ENCODE peak calls at places on chromosomes 4 and X, in four cellular contexts. J, B, A and R are unnamed samples.

GRCh38 chrX:115560978-115561604 is at the start of gene PLS3:
- DNase-seq in J (no peak), B (peak; percentile 89), A (no peak), R (peak; percentile 83)

GRCh38 chr4:93659629-93660028 is 168.9 kb upstream of the ATOH1 start:
- DNase-seq in J (no peak), B (no peak), A (no peak), R (peak; percentile 30)

GRCh38 chrX:101368800-101369199 is 17.2 kb downstream of the BTK start:
- DNase-seq in J (no peak), B (no peak), A (no peak), R (no peak)

GRCh38 chr4:61666248-61666647 is 466.1 kb downstream of the ADGRL3 start:
- DNase-seq in J (no peak), B (no peak), A (no peak), R (no peak)

GRCh38 chrX:53695901-53696300 is 9.4 kb upstream of the HUWE1 start:
- DNase-seq in J (no peak), B (no peak), A (no peak), R (no peak)

GRCh38 chr4:176778491-176778890 is 14.2 kb downstream of the VEGFC start:
- DNase-seq in J (no peak), B (no peak), A (no peak), R (peak; percentile 83)

GRCh38 chrX:24190500-24191156 is 41.1 kb downstream of the ZFX start:
- DNase-seq in J (no peak), B (no peak), A (no peak), R (peak; percentile 71)

GRCh38 chrX:120564925-120565324 is 4.2 kb upstream of the CUL4B start:
- DNase-seq in J (no peak), B (no peak), A (no peak), R (no peak)

GRCh38 chr4:10013722-10014121 is 7.6 kb downstream of the SLC2A9 start:
- DNase-seq in J (no peak), B (no peak), A (peak; percentile 69), R (no peak)

GRCh38 chr4:48315728-48316630 is 25.4 kb upstream of the SLAIN2 start:
- DNase-seq in J (no peak), B (peak; percentile 27), A (peak; percentile 44), R (peak; percentile 73)

GRCh38 chr4:139933541-139933940 is 220.4 kb downstream of the MAML3 start:
- DNase-seq in J (no peak), B (no peak), A (no peak), R (no peak)

GRCh38 chr4:134028411-134028810 is 173.2 kb downstream of the PABPC4L start:
- DNase-seq in J (no peak), B (no peak), A (no peak), R (no peak)

GRCh38 chrX:102979536-102979935 is 42.5 kb downstream of the RAB40AL start:
- DNase-seq in J (no peak), B (no peak), A (no peak), R (no peak)

DNA sequence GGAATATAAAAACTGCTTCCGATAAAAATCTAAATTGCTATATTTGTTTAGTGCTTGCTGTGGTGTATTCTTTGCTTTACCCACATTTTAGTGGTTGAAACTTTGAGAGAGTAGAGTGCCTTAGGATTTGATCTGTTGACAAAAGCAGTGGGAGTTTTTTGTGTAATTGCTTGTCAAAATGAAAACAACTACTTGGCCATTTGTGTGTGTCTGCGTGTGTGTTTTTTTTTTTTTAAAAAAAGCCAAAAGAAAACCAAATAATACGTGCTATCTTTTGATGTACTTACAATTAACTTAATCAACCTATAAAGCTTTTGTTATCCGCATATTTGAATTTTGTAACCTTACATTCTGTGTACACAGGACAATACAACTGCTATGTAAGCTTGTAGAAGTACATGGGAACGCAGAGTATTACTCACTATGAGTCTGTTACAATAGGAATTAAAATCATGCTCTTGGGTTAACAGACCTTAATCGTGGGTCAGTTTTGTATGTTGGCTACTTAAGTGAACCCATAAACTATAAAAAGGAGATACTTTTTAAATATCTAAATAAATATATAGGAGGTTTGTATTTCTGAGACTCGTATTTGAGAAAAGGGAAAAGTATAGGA is 353.5 kb downstream of the ARHGAP24 start:
- DNase-seq in J (no peak), B (no peak), A (no peak), R (peak; percentile 56)
- TF ChIP-seq ELK1 in J (no peak), B (no peak), A (no peak), R (no peak)

GRCh38 chr4:66465111-66465510 is 794.8 kb upstream of the EPHA5 start:
- DNase-seq in J (no peak), B (no peak), A (no peak), R (peak; percentile 3)
- TF ChIP-seq ELK1 in J (no peak), B (no peak), A (no peak), R (no peak)

GRCh38 chrX:122626871-122627270 is 557.2 kb upstream of the GRIA3 start:
- DNase-seq in J (no peak), B (no peak), A (no peak), R (no peak)

GRCh38 chrX:122625239-122625638 is 558.8 kb upstream of the GRIA3 start:
- DNase-seq in J (no peak), B (no peak), A (no peak), R (no peak)

GRCh38 chrX:122622800-122623199 is 561.3 kb upstream of the GRIA3 start:
- DNase-seq in J (no peak), B (no peak), A (no peak), R (no peak)

DNA sequence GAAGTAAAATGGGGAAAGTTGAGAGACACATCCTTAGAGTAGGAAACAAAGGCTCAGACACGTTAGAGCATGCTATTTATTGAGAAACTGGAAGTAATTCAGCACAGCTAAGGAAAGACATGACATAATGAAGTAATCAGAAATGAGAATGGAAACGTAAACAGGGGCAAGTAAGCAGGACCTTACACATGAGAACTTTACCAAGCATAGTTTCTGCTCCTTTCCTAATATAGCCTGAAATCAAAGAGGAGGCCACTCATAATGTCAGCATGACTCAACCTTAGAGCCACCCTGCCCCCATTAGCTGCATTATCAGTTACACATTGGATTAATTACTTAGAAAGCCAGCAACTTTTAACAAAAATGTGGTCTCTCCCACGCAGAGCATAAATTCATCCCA is 558.3 kb upstream of the GRIA3 start:
- DNase-seq in J (no peak), B (no peak), A (no peak), R (peak; percentile 38)
- TF ChIP-seq ELK1 in J (no peak), B (no peak), A (no peak), R (no peak)

GRCh38 chrX:119502727-119503483 is 34.7 kb downstream of the SLC25A5 start:
- DNase-seq in J (no peak), B (peak; percentile 78), A (no peak), R (peak; percentile 38)
- TF ChIP-seq ELK1 in J (no peak), B (no peak), A (no peak), R (no peak)

GRCh38 chrX:12701625-12702024 is 89.6 kb upstream of the PRPS2 start:
- DNase-seq in J (peak; percentile 12), B (peak; percentile 41), A (peak; percentile 58), R (peak; percentile 68)
- TF ChIP-seq ELK1 in J (no peak), B (no peak), A (no peak), R (no peak)

DNA sequence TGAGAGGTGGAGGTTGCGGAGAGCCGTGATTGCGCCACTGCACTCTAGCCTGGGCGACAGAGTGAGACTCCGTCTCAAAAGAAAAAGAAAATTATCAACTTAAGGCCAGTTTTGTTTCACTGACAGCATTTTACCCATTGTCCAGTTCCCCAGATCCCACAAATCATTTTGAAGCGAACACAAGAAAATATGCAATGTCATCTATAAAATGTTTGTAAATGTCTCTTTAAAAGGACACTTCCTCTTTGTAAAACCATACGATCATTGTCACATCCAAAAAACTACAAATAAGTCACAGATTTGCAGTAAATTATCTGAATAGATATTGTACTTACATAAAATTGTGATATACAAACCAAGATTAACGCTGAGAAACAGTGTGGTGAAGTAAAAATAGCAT is 147.6 kb downstream of the ATRX start:
- DNase-seq in J (no peak), B (no peak), A (no peak), R (no peak)
- TF ChIP-seq ELK1 in J (no peak), B (no peak), A (no peak), R (no peak)

GRCh38 chr4:27017623-27018022 is 157.0 kb downstream of the STIM2 start:
- DNase-seq in J (no peak), B (no peak), A (no peak), R (no peak)
- TF ChIP-seq ELK1 in J (no peak), B (no peak), A (no peak), R (no peak)

DNA sequence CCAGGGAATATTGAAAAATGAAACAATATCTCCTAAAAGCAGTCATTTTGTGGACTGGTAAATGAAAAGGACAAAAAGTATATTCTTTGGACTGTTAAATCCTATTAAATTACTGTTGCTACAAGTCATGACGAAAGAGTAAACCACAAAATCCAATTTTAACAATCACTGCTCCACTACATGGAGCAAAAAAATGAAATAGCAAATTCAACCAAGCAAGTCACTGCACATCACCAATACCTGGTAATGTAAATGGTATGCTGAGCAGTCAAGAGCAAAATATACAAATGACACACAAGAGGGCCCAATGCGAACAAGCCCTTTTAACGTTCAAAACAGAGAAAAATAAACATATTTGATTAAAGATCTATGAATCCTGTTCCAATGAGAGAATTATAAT is 126.2 kb downstream of the KLHL13 start:
- DNase-seq in J (no peak), B (no peak), A (no peak), R (peak; percentile 88)
- TF ChIP-seq ELK1 in J (no peak), B (no peak), A (no peak), R (no peak)

GRCh38 chr4:86050516-86050915 is 309.3 kb downstream of the MAPK10 start:
- DNase-seq in J (no peak), B (no peak), A (no peak), R (no peak)

GRCh38 chr4:86054676-86055075 is 305.2 kb downstream of the MAPK10 start:
- DNase-seq in J (no peak), B (no peak), A (no peak), R (no peak)

GRCh38 chr4:86058621-86059020 is 301.2 kb downstream of the MAPK10 start:
- DNase-seq in J (no peak), B (no peak), A (no peak), R (no peak)

GRCh38 chr4:86060341-86060740 is 299.5 kb downstream of the MAPK10 start:
- DNase-seq in J (no peak), B (no peak), A (no peak), R (no peak)

GRCh38 chr4:86055898-86056297 is 304.0 kb downstream of the MAPK10 start:
- DNase-seq in J (no peak), B (peak; percentile 0), A (no peak), R (peak; percentile 18)
- TF ChIP-seq ELK1 in J (no peak), B (no peak), A (no peak), R (no peak)

DNA sequence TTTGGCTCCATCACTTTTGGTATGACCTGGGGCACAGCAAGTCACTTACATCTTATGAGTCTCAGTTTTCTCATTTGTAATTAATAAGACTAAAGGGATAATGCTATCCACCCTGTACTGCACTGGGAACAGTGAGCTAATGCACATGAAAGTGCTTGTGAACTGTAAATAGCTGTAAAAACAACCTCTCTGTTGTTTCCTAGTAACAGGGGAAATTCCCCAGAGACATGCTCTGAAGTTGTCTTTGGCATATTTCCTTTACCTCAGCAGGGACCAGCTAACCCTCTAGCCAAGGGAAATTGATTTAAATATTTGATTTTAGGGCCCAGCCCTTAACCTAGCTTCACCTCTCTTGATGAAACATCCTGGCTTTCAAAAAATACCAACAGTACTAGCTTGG is 6.1 kb upstream of the CYSLTR1 start:
- DNase-seq in J (no peak), B (no peak), A (no peak), R (no peak)
- TF ChIP-seq ELK1 in J (no peak), B (no peak), A (no peak), R (no peak)